ENCODE peak calls at places on chromosomes 16 and 17, in nine cellular contexts. N, A, T, Z, H, E, F, W and L are unnamed samples.

GRCh38 chr17:12859520-12859919 is 70.2 kb downstream of the ARHGAP44 start:
- DNase-seq in N (no peak), A (no peak), T (no peak), Z (no peak), H (peak), E (no peak), F (no peak), W (no peak), L (peak)

GRCh38 chr17:180380-181212 is 854 bp downstream of the DOC2B start:
- DNase-seq in N (no peak), A (no peak), T (no peak), Z (peak), H (no peak), E (peak), F (no peak), W (no peak), L (peak)

GRCh38 chr16:56732832-56733231 is 2.9 kb downstream of the NUP93 start:
- DNase-seq in N (no peak), A (no peak), T (no peak), Z (no peak), H (peak), E (no peak), F (no peak), W (no peak), L (no peak)

GRCh38 chr17:6269474-6269873 is 165.4 kb downstream of the AIPL1 start:
- DNase-seq in N (peak), A (peak), T (peak), Z (no peak), H (no peak), E (peak), F (peak), W (peak), L (peak)

GRCh38 chr17:80443916-80444708 is 29.1 kb downstream of the ENDOV start:
- DNase-seq in N (no peak), A (no peak), T (no peak), Z (no peak), H (no peak), E (no peak), F (no peak), W (no peak), L (no peak)

GRCh38 chr17:6384481-6384880 is 50.4 kb downstream of the AIPL1 start:
- DNase-seq in N (no peak), A (no peak), T (no peak), Z (no peak), H (no peak), E (no peak), F (no peak), W (no peak), L (no peak)

GRCh38 chr16:27335349-27336052 is 21.7 kb downstream of the IL4R start:
- DNase-seq in N (peak), A (no peak), T (no peak), Z (no peak), H (no peak), E (no peak), F (no peak), W (no peak), L (no peak)

GRCh38 chr16:4904942-4905615 is 31.9 kb downstream of the PPL start:
- DNase-seq in N (no peak), A (no peak), T (no peak), Z (no peak), H (no peak), E (no peak), F (no peak), W (no peak), L (no peak)

GRCh38 chr17:56785396-56785795 is 48.3 kb downstream of the C17orf67 start:
- DNase-seq in N (no peak), A (no peak), T (peak), Z (no peak), H (no peak), E (no peak), F (no peak), W (no peak), L (peak)

GRCh38 chr16:67055712-67056487 is 27.0 kb downstream of the CBFB start:
- DNase-seq in N (peak), A (peak), T (peak), Z (no peak), H (no peak), E (no peak), F (no peak), W (no peak), L (peak)

GRCh38 chr17:66746736-66747135 is 88.2 kb upstream of the CACNG5 start:
- DNase-seq in N (no peak), A (no peak), T (no peak), Z (no peak), H (no peak), E (no peak), F (no peak), W (no peak), L (no peak)

GRCh38 chr16:56269824-56270684 is 78.8 kb downstream of the GNAO1 start:
- DNase-seq in N (no peak), A (no peak), T (no peak), Z (no peak), H (no peak), E (no peak), F (no peak), W (no peak), L (peak)

GRCh38 chr17:56260421-56260820 is 107.1 kb downstream of the ANKFN1 start:
- DNase-seq in N (no peak), A (no peak), T (no peak), Z (no peak), H (no peak), E (no peak), F (no peak), W (no peak), L (peak)

GRCh38 chr17:76417499-76418143 is 33.2 kb downstream of the SPHK1 start:
- DNase-seq in N (no peak), A (no peak), T (no peak), Z (no peak), H (no peak), E (no peak), F (no peak), W (no peak), L (no peak)

GRCh38 chr16:19071811-19072777 is 4.7 kb downstream of the COQ7 start:
- DNase-seq in N (peak), A (peak), T (peak), Z (no peak), H (no peak), E (peak), F (peak), W (peak), L (peak)

GRCh38 chr17:44916059-44916780 is 920 bp upstream of the GFAP start:
- DNase-seq in N (peak), A (no peak), T (no peak), Z (no peak), H (no peak), E (peak), F (no peak), W (no peak), L (no peak)

GRCh38 chr17:59038734-59039133 is 67.9 kb downstream of the TRIM37 start:
- DNase-seq in N (no peak), A (peak), T (no peak), Z (no peak), H (no peak), E (no peak), F (no peak), W (no peak), L (peak)

GRCh38 chr16:29313559-29313887 is 93.0 kb downstream of the NPIPB11 start:
- DNase-seq in N (no peak), A (no peak), T (no peak), Z (no peak), H (no peak), E (no peak), F (no peak), W (no peak), L (no peak)

GRCh38 chr16:62036807-62037135 is 533 bp upstream of the CDH8 start:
- DNase-seq in N (no peak), A (no peak), T (no peak), Z (no peak), H (no peak), E (peak), F (no peak), W (no peak), L (no peak)

GRCh38 chr17:2798679-2799078 is 2.4 kb downstream of the RAP1GAP2 start:
- DNase-seq in N (no peak), A (no peak), T (no peak), Z (no peak), H (no peak), E (no peak), F (no peak), W (no peak), L (no peak)

GRCh38 chr16:82874672-82875071 is 247.9 kb downstream of the CDH13 start:
- DNase-seq in N (no peak), A (no peak), T (no peak), Z (no peak), H (no peak), E (no peak), F (no peak), W (no peak), L (no peak)

GRCh38 chr17:80362428-80363119 is 52.4 kb upstream of the ENDOV start:
- DNase-seq in N (peak), A (peak), T (no peak), Z (peak), H (no peak), E (no peak), F (no peak), W (no peak), L (no peak)

GRCh38 chr16:67021321-67021720 is 7.6 kb upstream of the CBFB start:
- DNase-seq in N (no peak), A (no peak), T (no peak), Z (no peak), H (no peak), E (no peak), F (no peak), W (peak), L (no peak)

GRCh38 chr16:23276821-23277220 is 25.3 kb upstream of the SCNN1B start:
- DNase-seq in N (no peak), A (no peak), T (no peak), Z (no peak), H (no peak), E (no peak), F (no peak), W (no peak), L (no peak)

GRCh38 chr16:58753711-58754134 is 19.6 kb upstream of the GOT2 start:
- DNase-seq in N (no peak), A (no peak), T (no peak), Z (no peak), H (no peak), E (no peak), F (no peak), W (no peak), L (no peak)

GRCh38 chr16:10923146-10923649 is 19.1 kb downstream of the DEXI start:
- DNase-seq in N (no peak), A (no peak), T (no peak), Z (no peak), H (no peak), E (no peak), F (no peak), W (no peak), L (no peak)

GRCh38 chr16:50259334-50260205 is 6.8 kb upstream of the ADCY7 start:
- DNase-seq in N (no peak), A (peak), T (no peak), Z (peak), H (no peak), E (peak), F (no peak), W (peak), L (no peak)

GRCh38 chr16:23967018-23967417 is 131.2 kb downstream of the PRKCB start:
- DNase-seq in N (no peak), A (no peak), T (no peak), Z (no peak), H (no peak), E (no peak), F (no peak), W (peak), L (no peak)

GRCh38 chr17:41484920-41485904 is 4.3 kb upstream of the KRT35 start:
- DNase-seq in N (no peak), A (no peak), T (no peak), Z (no peak), H (no peak), E (no peak), F (no peak), W (no peak), L (no peak)

GRCh38 chr16:22198547-22199293 is 7.4 kb upstream of the EEF2K start:
- DNase-seq in N (no peak), A (peak), T (no peak), Z (no peak), H (no peak), E (no peak), F (no peak), W (no peak), L (peak)

GRCh38 chr16:20348365-20349185 is 3.9 kb downstream of the UMOD start:
- DNase-seq in N (no peak), A (no peak), T (no peak), Z (peak), H (no peak), E (no peak), F (no peak), W (no peak), L (no peak)

GRCh38 chr16:12159028-12159427 is 182.5 kb downstream of the SNX29 start:
- DNase-seq in N (no peak), A (no peak), T (no peak), Z (no peak), H (no peak), E (no peak), F (no peak), W (no peak), L (no peak)

GRCh38 chr16:2787961-2788360 is 601 bp upstream of the PRSS33 start:
- DNase-seq in N (no peak), A (no peak), T (no peak), Z (no peak), H (no peak), E (no peak), F (no peak), W (no peak), L (no peak)

GRCh38 chr17:56598471-56598870 is 5.0 kb downstream of the NOG start:
- DNase-seq in N (no peak), A (no peak), T (peak), Z (no peak), H (no peak), E (no peak), F (no peak), W (no peak), L (peak)

DNA sequence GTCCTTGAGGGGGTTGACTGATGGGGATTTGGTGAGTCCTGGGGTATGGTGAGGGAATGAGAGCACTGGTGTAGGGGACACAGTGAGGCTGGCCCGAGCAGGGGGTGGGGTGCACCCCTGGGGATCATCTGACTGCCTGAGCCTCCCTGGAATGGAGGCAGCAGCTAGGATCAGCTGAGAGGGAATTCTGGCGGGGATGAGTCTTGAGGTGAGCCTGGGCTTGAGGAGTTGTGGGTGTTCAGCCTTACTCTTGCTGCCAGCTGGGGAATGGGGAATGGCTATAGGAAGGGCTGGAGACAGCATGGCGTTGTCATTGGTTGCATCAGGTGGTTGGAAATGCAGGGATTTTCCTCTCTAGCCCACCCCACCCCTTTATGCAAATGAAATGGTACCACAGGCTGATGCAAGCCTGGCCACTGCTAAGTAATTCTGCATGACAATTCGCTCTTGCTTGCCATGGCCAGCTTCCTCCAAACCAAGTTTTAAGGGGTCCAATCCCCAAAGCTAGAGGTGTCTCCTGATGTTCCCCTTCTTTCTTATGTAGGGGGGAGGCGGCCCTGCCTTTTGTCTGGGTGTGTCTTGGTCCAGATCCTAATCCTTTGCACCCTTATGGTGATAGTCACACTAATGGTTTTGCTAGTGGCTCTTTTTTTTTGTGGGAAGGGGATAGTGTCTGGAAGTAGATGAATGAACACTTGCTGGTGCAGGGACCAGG is 7.5 kb downstream of the NFE2L1 start:
- DNase-seq in N (no peak), A (peak), T (no peak), Z (no peak), H (peak), E (no peak), F (peak), W (peak), L (peak)
- H3K9ac ChIP-seq in N (no peak), A (no peak), T (no peak), Z (no peak), H (peak), E (peak), F (no peak), W (no peak), L (peak)

GRCh38 chr16:81746566-81746965 is 32.5 kb upstream of the PLCG2 start:
- DNase-seq in N (peak), A (no peak), T (no peak), Z (no peak), H (no peak), E (no peak), F (no peak), W (no peak), L (no peak)
- H3K9ac ChIP-seq in N (no peak), A (no peak), T (no peak), Z (no peak), H (no peak), E (no peak), F (no peak), W (no peak), L (no peak)

GRCh38 chr17:49646391-49647255 is 31.3 kb downstream of the SPOP start:
- DNase-seq in N (peak), A (peak), T (peak), Z (no peak), H (peak), E (no peak), F (peak), W (no peak), L (peak)

GRCh38 chr17:49645654-49646053 is 32.2 kb downstream of the SPOP start:
- DNase-seq in N (peak), A (no peak), T (no peak), Z (no peak), H (no peak), E (no peak), F (no peak), W (no peak), L (no peak)

GRCh38 chr17:49647256-49647585 is 30.7 kb downstream of the SPOP start:
- DNase-seq in N (no peak), A (no peak), T (no peak), Z (no peak), H (no peak), E (no peak), F (no peak), W (no peak), L (no peak)
- H3K9ac ChIP-seq in N (no peak), A (no peak), T (no peak), Z (no peak), H (no peak), E (no peak), F (peak), W (no peak), L (peak)

GRCh38 chr16:789451-789850 is 1.0 kb downstream of the CHTF18 start:
- DNase-seq in N (no peak), A (no peak), T (no peak), Z (no peak), H (no peak), E (no peak), F (no peak), W (no peak), L (no peak)
- H3K9ac ChIP-seq in N (no peak), A (no peak), T (peak), Z (no peak), H (peak), E (peak), F (peak), W (peak), L (peak)

DNA sequence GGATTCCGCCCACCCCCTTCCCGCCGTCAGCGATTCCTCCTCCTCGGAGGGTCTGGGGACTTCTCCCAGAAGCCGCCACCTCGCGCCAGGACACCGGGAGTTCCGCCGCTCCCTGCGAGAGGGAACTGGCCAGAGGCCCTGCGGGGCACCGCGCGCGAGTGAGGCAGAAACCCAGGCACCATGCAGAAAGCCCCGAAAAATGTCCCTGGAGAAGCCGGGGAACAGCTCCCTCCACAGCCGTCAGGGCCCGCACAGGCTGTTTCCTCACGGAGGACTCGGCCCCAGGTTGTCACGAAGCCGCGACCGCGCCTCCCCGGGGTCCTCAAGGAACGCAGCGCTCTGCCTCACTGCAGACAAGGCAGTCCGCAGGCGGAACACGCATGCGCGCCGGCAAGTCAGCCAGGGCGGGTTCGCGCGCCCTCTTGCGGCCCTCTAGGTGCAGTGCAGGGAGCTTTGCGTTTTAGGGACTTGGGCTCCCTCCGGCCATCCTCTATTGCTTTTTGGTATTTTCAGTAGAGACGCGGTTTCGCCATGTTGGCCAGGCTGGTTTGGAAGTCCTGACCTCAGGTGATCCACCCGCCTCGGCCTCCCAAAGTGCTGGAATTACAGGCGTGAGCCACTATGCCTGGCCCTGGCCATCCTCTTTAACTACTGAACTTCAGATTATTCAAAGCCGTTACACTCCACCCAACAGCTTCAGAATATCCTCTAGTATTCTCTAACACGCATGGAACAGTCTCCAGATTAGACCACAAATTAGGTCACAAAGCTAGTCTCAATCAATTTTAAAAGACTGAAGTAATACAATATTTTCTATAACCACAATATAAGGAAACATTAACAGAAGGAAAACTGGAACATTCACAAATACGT is 20.3 kb upstream of the ZNF287 start:
- DNase-seq in N (peak), A (peak), T (peak), Z (peak), H (peak), E (peak), F (peak), W (peak), L (peak)
- H3K9ac ChIP-seq in N (peak), A (peak), T (no peak), Z (peak), H (no peak), E (peak), F (no peak), W (peak), L (peak)

GRCh38 chr16:86495756-86496261 is 14.5 kb upstream of the FOXF1 start:
- DNase-seq in N (no peak), A (no peak), T (no peak), Z (no peak), H (no peak), E (no peak), F (no peak), W (no peak), L (no peak)
- H3K9ac ChIP-seq in N (no peak), A (no peak), T (no peak), Z (no peak), H (no peak), E (no peak), F (no peak), W (no peak), L (no peak)

GRCh38 chr17:43034623-43035293 is 9.7 kb downstream of the RND2 start:
- DNase-seq in N (no peak), A (no peak), T (no peak), Z (peak), H (no peak), E (no peak), F (no peak), W (no peak), L (no peak)
- H3K9ac ChIP-seq in N (no peak), A (no peak), T (no peak), Z (no peak), H (no peak), E (no peak), F (no peak), W (no peak), L (no peak)

DNA sequence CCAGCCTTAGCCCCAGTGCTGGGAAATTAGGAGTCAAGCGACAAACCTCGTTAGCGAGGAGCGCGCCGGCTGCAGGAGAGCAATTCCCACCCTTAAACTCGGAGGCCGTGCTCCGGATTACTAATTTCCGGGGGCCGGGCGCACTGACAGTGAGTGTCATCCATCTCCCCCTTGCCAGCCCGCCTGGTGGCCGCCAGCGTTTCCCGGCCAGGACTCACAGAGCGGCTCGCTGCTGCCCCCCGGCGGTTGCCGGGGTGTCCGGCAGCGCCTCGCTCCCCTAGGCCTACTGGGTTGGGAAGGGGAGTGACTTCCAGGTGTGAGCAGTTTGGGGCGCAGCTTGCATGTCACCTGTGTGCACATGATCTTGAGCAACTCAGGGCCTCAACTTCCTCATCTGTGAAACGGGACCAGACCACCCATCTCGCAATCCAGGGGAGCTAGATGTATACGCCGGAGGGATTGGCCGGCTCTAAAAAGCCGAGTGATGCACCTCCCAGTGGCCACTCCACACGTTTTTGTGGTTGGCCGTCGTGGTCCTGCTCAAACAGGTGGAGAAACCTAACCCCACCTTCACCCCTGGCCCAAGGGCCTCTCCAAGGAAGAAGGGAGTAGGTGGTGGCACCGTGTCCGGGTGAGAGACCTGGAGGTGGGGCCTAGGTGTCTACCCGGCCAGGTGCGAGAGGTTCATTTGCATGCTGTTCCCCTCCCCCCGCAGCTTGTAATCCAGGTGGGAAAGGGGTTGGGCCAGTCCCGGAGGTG is 2.5 kb upstream of the GSE1 start:
- DNase-seq in N (peak), A (peak), T (peak), Z (peak), H (no peak), E (peak), F (peak), W (peak), L (peak)
- H3K9ac ChIP-seq in N (no peak), A (no peak), T (no peak), Z (peak), H (no peak), E (peak), F (peak), W (peak), L (peak)